ENCODE peak calls at places on chromosomes 5 and 9, in eight cellular contexts. One of them, this sample, is unnamed.

GRCh38 chr5:7886849-7887460 is 18.0 kb downstream of the MTRR start:
- DNase-seq in HEK293T: no peak
- DNase-seq in NCI-H1105 treated with DMSO at 0.1 percent for 48 hours: peak; percentile 65
- DNase-seq in hepatic stellate cell: peak; percentile 19
- DNase-seq in COLO829: peak; percentile 27
- DNase-seq in HuH-7: no peak
- DNase-seq in body of pancreas: no peak
- DNase-seq in frontal cortex: peak; percentile 23
- DNase-seq in this sample: peak; percentile 61

GRCh38 chr9:86328153-86328552 is 26.1 kb downstream of the TUT7 start:
- DNase-seq in HEK293T: no peak
- DNase-seq in NCI-H1105 treated with DMSO at 0.1 percent for 48 hours: no peak
- DNase-seq in hepatic stellate cell: no peak
- DNase-seq in COLO829: no peak
- DNase-seq in HuH-7: no peak
- DNase-seq in body of pancreas: no peak
- DNase-seq in frontal cortex: no peak
- DNase-seq in this sample: no peak

GRCh38 chr9:134455951-134456739 is 129.9 kb downstream of the RXRA start:
- DNase-seq in HEK293T: no peak
- DNase-seq in NCI-H1105 treated with DMSO at 0.1 percent for 48 hours: no peak
- DNase-seq in hepatic stellate cell: peak; percentile 96
- DNase-seq in COLO829: peak; percentile 29
- DNase-seq in HuH-7: no peak
- DNase-seq in body of pancreas: peak; percentile 49
- DNase-seq in frontal cortex: peak; percentile 83
- DNase-seq in this sample: no peak

GRCh38 chr9:7374966-7375650 is 424.5 kb downstream of the DMAC1 start:
- DNase-seq in HEK293T: no peak
- DNase-seq in NCI-H1105 treated with DMSO at 0.1 percent for 48 hours: peak; percentile 86
- DNase-seq in hepatic stellate cell: no peak
- DNase-seq in COLO829: no peak
- DNase-seq in HuH-7: no peak
- DNase-seq in body of pancreas: no peak
- DNase-seq in frontal cortex: no peak
- DNase-seq in this sample: no peak

GRCh38 chr9:86547596-86547995 is 193.4 kb upstream of the TUT7 start:
- DNase-seq in HEK293T: no peak
- DNase-seq in NCI-H1105 treated with DMSO at 0.1 percent for 48 hours: no peak
- DNase-seq in hepatic stellate cell: no peak
- DNase-seq in COLO829: no peak
- DNase-seq in HuH-7: no peak
- DNase-seq in body of pancreas: no peak
- DNase-seq in frontal cortex: no peak
- DNase-seq in this sample: no peak

GRCh38 chr9:125820100-125820804 is 73.1 kb downstream of the PBX3 start:
- DNase-seq in HEK293T: no peak
- DNase-seq in NCI-H1105 treated with DMSO at 0.1 percent for 48 hours: no peak
- DNase-seq in hepatic stellate cell: no peak
- DNase-seq in COLO829: no peak
- DNase-seq in HuH-7: no peak
- DNase-seq in body of pancreas: no peak
- DNase-seq in frontal cortex: no peak
- DNase-seq in this sample: no peak

GRCh38 chr5:116455061-116455460 is 119.6 kb downstream of the SEMA6A start:
- DNase-seq in HEK293T: no peak
- DNase-seq in NCI-H1105 treated with DMSO at 0.1 percent for 48 hours: no peak
- DNase-seq in hepatic stellate cell: no peak
- DNase-seq in COLO829: no peak
- DNase-seq in HuH-7: no peak
- DNase-seq in body of pancreas: no peak
- DNase-seq in frontal cortex: no peak
- DNase-seq in this sample: no peak

GRCh38 chr5:177116631-177117373 is 16.8 kb upstream of the NSD1 start:
- DNase-seq in HEK293T: no peak
- DNase-seq in NCI-H1105 treated with DMSO at 0.1 percent for 48 hours: no peak
- DNase-seq in hepatic stellate cell: peak; percentile 94
- DNase-seq in COLO829: no peak
- DNase-seq in HuH-7: no peak
- DNase-seq in body of pancreas: peak; percentile 84
- DNase-seq in frontal cortex: peak; percentile 96
- DNase-seq in this sample: no peak

GRCh38 chr5:96652769-96653455 is 9.3 kb upstream of the CAST start:
- DNase-seq in HEK293T: no peak
- DNase-seq in NCI-H1105 treated with DMSO at 0.1 percent for 48 hours: no peak
- DNase-seq in hepatic stellate cell: no peak
- DNase-seq in COLO829: no peak
- DNase-seq in HuH-7: no peak
- DNase-seq in body of pancreas: no peak
- DNase-seq in frontal cortex: no peak
- DNase-seq in this sample: no peak